ENCODE peak calls at places on chromosomes 3 and 15, in ten cellular contexts. One of them, this sample, is unnamed.

GRCh38 chr3:39097716-39098472 is 9.5 kb downstream of the GORASP1 start:
- DNase-seq in stimulated activated CD8-positive, alpha-beta memory T cell treated with anti-CD3 and anti-CD28 coated beads, Interleukin-2, amount 100 ng/mL, for 1 hour: no peak
- DNase-seq in spleen: no peak
- DNase-seq in activated gamma-delta T cell treated with anti-CD3 and anti-CD28 coated beads, Interleukin-2, amount 50 U/mL, for 16 hours: no peak
- DNase-seq in stimulated activated CD4-positive, alpha-beta T cell treated with anti-CD3 and anti-CD28 coated beads, Interleukin-12 subunit alpha, Interleukin-12 subunit beta, amount 100 ng/mL, for 4 hours: no peak
- DNase-seq in astrocyte of the spinal cord: no peak
- DNase-seq in SJCRH30: no peak
- DNase-seq in KBM-7: no peak
- DNase-seq in BJ: no peak
- DNase-seq in activated CD8-positive, alpha-beta memory T cell treated with anti-CD3 and anti-CD28 coated beads for 24 hours: no peak
- DNase-seq in this sample: no peak

GRCh38 chr15:90749754-90750153 is 32.6 kb downstream of the BLM start:
- DNase-seq in stimulated activated CD8-positive, alpha-beta memory T cell treated with anti-CD3 and anti-CD28 coated beads, Interleukin-2, amount 100 ng/mL, for 1 hour: no peak
- DNase-seq in spleen: no peak
- DNase-seq in activated gamma-delta T cell treated with anti-CD3 and anti-CD28 coated beads, Interleukin-2, amount 50 U/mL, for 16 hours: no peak
- DNase-seq in stimulated activated CD4-positive, alpha-beta T cell treated with anti-CD3 and anti-CD28 coated beads, Interleukin-12 subunit alpha, Interleukin-12 subunit beta, amount 100 ng/mL, for 4 hours: no peak
- DNase-seq in astrocyte of the spinal cord: peak; percentile 14
- DNase-seq in SJCRH30: no peak
- DNase-seq in KBM-7: no peak
- DNase-seq in BJ: no peak
- DNase-seq in activated CD8-positive, alpha-beta memory T cell treated with anti-CD3 and anti-CD28 coated beads for 24 hours: no peak
- DNase-seq in this sample: no peak

GRCh38 chr15:55823191-55823670 is 80.3 kb upstream of the PRTG start:
- DNase-seq in stimulated activated CD8-positive, alpha-beta memory T cell treated with anti-CD3 and anti-CD28 coated beads, Interleukin-2, amount 100 ng/mL, for 1 hour: no peak
- DNase-seq in spleen: no peak
- DNase-seq in activated gamma-delta T cell treated with anti-CD3 and anti-CD28 coated beads, Interleukin-2, amount 50 U/mL, for 16 hours: no peak
- DNase-seq in stimulated activated CD4-positive, alpha-beta T cell treated with anti-CD3 and anti-CD28 coated beads, Interleukin-12 subunit alpha, Interleukin-12 subunit beta, amount 100 ng/mL, for 4 hours: no peak
- DNase-seq in astrocyte of the spinal cord: peak; percentile 90
- DNase-seq in SJCRH30: peak; percentile 31
- DNase-seq in KBM-7: peak; percentile 15
- DNase-seq in BJ: peak; percentile 46
- DNase-seq in activated CD8-positive, alpha-beta memory T cell treated with anti-CD3 and anti-CD28 coated beads for 24 hours: no peak
- DNase-seq in this sample: no peak

GRCh38 chr15:48333553-48333952 is 2.3 kb downstream of the DUT start:
- DNase-seq in stimulated activated CD8-positive, alpha-beta memory T cell treated with anti-CD3 and anti-CD28 coated beads, Interleukin-2, amount 100 ng/mL, for 1 hour: no peak
- DNase-seq in spleen: no peak
- DNase-seq in activated gamma-delta T cell treated with anti-CD3 and anti-CD28 coated beads, Interleukin-2, amount 50 U/mL, for 16 hours: no peak
- DNase-seq in stimulated activated CD4-positive, alpha-beta T cell treated with anti-CD3 and anti-CD28 coated beads, Interleukin-12 subunit alpha, Interleukin-12 subunit beta, amount 100 ng/mL, for 4 hours: no peak
- DNase-seq in astrocyte of the spinal cord: no peak
- DNase-seq in SJCRH30: no peak
- DNase-seq in KBM-7: no peak
- DNase-seq in BJ: no peak
- DNase-seq in activated CD8-positive, alpha-beta memory T cell treated with anti-CD3 and anti-CD28 coated beads for 24 hours: no peak
- DNase-seq in this sample: no peak

GRCh38 chr3:132253262-132253878 is 63.8 kb upstream of the ACP3 start:
- DNase-seq in stimulated activated CD8-positive, alpha-beta memory T cell treated with anti-CD3 and anti-CD28 coated beads, Interleukin-2, amount 100 ng/mL, for 1 hour: no peak
- DNase-seq in spleen: no peak
- DNase-seq in activated gamma-delta T cell treated with anti-CD3 and anti-CD28 coated beads, Interleukin-2, amount 50 U/mL, for 16 hours: no peak
- DNase-seq in stimulated activated CD4-positive, alpha-beta T cell treated with anti-CD3 and anti-CD28 coated beads, Interleukin-12 subunit alpha, Interleukin-12 subunit beta, amount 100 ng/mL, for 4 hours: no peak
- DNase-seq in astrocyte of the spinal cord: peak; percentile 78
- DNase-seq in SJCRH30: peak; percentile 54
- DNase-seq in KBM-7: peak; percentile 75
- DNase-seq in BJ: no peak
- DNase-seq in activated CD8-positive, alpha-beta memory T cell treated with anti-CD3 and anti-CD28 coated beads for 24 hours: no peak
- DNase-seq in this sample: no peak

GRCh38 chr3:195200010-195200822 is 70.7 kb downstream of the XXYLT1 start:
- DNase-seq in stimulated activated CD8-positive, alpha-beta memory T cell treated with anti-CD3 and anti-CD28 coated beads, Interleukin-2, amount 100 ng/mL, for 1 hour: no peak
- DNase-seq in spleen: no peak
- DNase-seq in activated gamma-delta T cell treated with anti-CD3 and anti-CD28 coated beads, Interleukin-2, amount 50 U/mL, for 16 hours: no peak
- DNase-seq in stimulated activated CD4-positive, alpha-beta T cell treated with anti-CD3 and anti-CD28 coated beads, Interleukin-12 subunit alpha, Interleukin-12 subunit beta, amount 100 ng/mL, for 4 hours: no peak
- DNase-seq in astrocyte of the spinal cord: no peak
- DNase-seq in SJCRH30: no peak
- DNase-seq in KBM-7: no peak
- DNase-seq in BJ: no peak
- DNase-seq in activated CD8-positive, alpha-beta memory T cell treated with anti-CD3 and anti-CD28 coated beads for 24 hours: peak; percentile 44
- DNase-seq in this sample: no peak

GRCh38 chr3:131033480-131034080 is 6.9 kb downstream of the NEK11 start:
- DNase-seq in stimulated activated CD8-positive, alpha-beta memory T cell treated with anti-CD3 and anti-CD28 coated beads, Interleukin-2, amount 100 ng/mL, for 1 hour: no peak
- DNase-seq in spleen: no peak
- DNase-seq in activated gamma-delta T cell treated with anti-CD3 and anti-CD28 coated beads, Interleukin-2, amount 50 U/mL, for 16 hours: no peak
- DNase-seq in stimulated activated CD4-positive, alpha-beta T cell treated with anti-CD3 and anti-CD28 coated beads, Interleukin-12 subunit alpha, Interleukin-12 subunit beta, amount 100 ng/mL, for 4 hours: no peak
- DNase-seq in astrocyte of the spinal cord: peak; percentile 69
- DNase-seq in SJCRH30: peak; percentile 72
- DNase-seq in KBM-7: peak; percentile 68
- DNase-seq in BJ: no peak
- DNase-seq in activated CD8-positive, alpha-beta memory T cell treated with anti-CD3 and anti-CD28 coated beads for 24 hours: no peak
- DNase-seq in this sample: no peak

GRCh38 chr3:180290300-180290699 is 253.6 kb upstream of the PEX5L start:
- DNase-seq in stimulated activated CD8-positive, alpha-beta memory T cell treated with anti-CD3 and anti-CD28 coated beads, Interleukin-2, amount 100 ng/mL, for 1 hour: no peak
- DNase-seq in spleen: no peak
- DNase-seq in activated gamma-delta T cell treated with anti-CD3 and anti-CD28 coated beads, Interleukin-2, amount 50 U/mL, for 16 hours: no peak
- DNase-seq in stimulated activated CD4-positive, alpha-beta T cell treated with anti-CD3 and anti-CD28 coated beads, Interleukin-12 subunit alpha, Interleukin-12 subunit beta, amount 100 ng/mL, for 4 hours: no peak
- DNase-seq in astrocyte of the spinal cord: no peak
- DNase-seq in SJCRH30: no peak
- DNase-seq in KBM-7: no peak
- DNase-seq in BJ: no peak
- DNase-seq in activated CD8-positive, alpha-beta memory T cell treated with anti-CD3 and anti-CD28 coated beads for 24 hours: no peak
- DNase-seq in this sample: no peak

GRCh38 chr3:61807865-61808276 is 246.5 kb downstream of the PTPRG start:
- DNase-seq in stimulated activated CD8-positive, alpha-beta memory T cell treated with anti-CD3 and anti-CD28 coated beads, Interleukin-2, amount 100 ng/mL, for 1 hour: no peak
- DNase-seq in spleen: no peak
- DNase-seq in activated gamma-delta T cell treated with anti-CD3 and anti-CD28 coated beads, Interleukin-2, amount 50 U/mL, for 16 hours: no peak
- DNase-seq in stimulated activated CD4-positive, alpha-beta T cell treated with anti-CD3 and anti-CD28 coated beads, Interleukin-12 subunit alpha, Interleukin-12 subunit beta, amount 100 ng/mL, for 4 hours: no peak
- DNase-seq in astrocyte of the spinal cord: peak; percentile 43
- DNase-seq in SJCRH30: peak; percentile 40
- DNase-seq in KBM-7: no peak
- DNase-seq in BJ: peak; percentile 24
- DNase-seq in activated CD8-positive, alpha-beta memory T cell treated with anti-CD3 and anti-CD28 coated beads for 24 hours: no peak
- DNase-seq in this sample: no peak

GRCh38 chr15:57947781-57948180 is 117.7 kb downstream of the ALDH1A2 start:
- DNase-seq in stimulated activated CD8-positive, alpha-beta memory T cell treated with anti-CD3 and anti-CD28 coated beads, Interleukin-2, amount 100 ng/mL, for 1 hour: no peak
- DNase-seq in spleen: no peak
- DNase-seq in activated gamma-delta T cell treated with anti-CD3 and anti-CD28 coated beads, Interleukin-2, amount 50 U/mL, for 16 hours: no peak
- DNase-seq in stimulated activated CD4-positive, alpha-beta T cell treated with anti-CD3 and anti-CD28 coated beads, Interleukin-12 subunit alpha, Interleukin-12 subunit beta, amount 100 ng/mL, for 4 hours: no peak
- DNase-seq in astrocyte of the spinal cord: peak; percentile 6
- DNase-seq in SJCRH30: no peak
- DNase-seq in KBM-7: no peak
- DNase-seq in BJ: no peak
- DNase-seq in activated CD8-positive, alpha-beta memory T cell treated with anti-CD3 and anti-CD28 coated beads for 24 hours: no peak
- DNase-seq in this sample: no peak

GRCh38 chr3:65587650-65588439 is 450.9 kb downstream of the MAGI1 start:
- DNase-seq in stimulated activated CD8-positive, alpha-beta memory T cell treated with anti-CD3 and anti-CD28 coated beads, Interleukin-2, amount 100 ng/mL, for 1 hour: no peak
- DNase-seq in spleen: no peak
- DNase-seq in activated gamma-delta T cell treated with anti-CD3 and anti-CD28 coated beads, Interleukin-2, amount 50 U/mL, for 16 hours: no peak
- DNase-seq in stimulated activated CD4-positive, alpha-beta T cell treated with anti-CD3 and anti-CD28 coated beads, Interleukin-12 subunit alpha, Interleukin-12 subunit beta, amount 100 ng/mL, for 4 hours: no peak
- DNase-seq in astrocyte of the spinal cord: no peak
- DNase-seq in SJCRH30: no peak
- DNase-seq in KBM-7: no peak
- DNase-seq in BJ: no peak
- DNase-seq in activated CD8-positive, alpha-beta memory T cell treated with anti-CD3 and anti-CD28 coated beads for 24 hours: no peak
- DNase-seq in this sample: no peak

GRCh38 chr3:61901986-61902385 is 340.6 kb downstream of the PTPRG start:
- DNase-seq in stimulated activated CD8-positive, alpha-beta memory T cell treated with anti-CD3 and anti-CD28 coated beads, Interleukin-2, amount 100 ng/mL, for 1 hour: no peak
- DNase-seq in spleen: no peak
- DNase-seq in activated gamma-delta T cell treated with anti-CD3 and anti-CD28 coated beads, Interleukin-2, amount 50 U/mL, for 16 hours: no peak
- DNase-seq in stimulated activated CD4-positive, alpha-beta T cell treated with anti-CD3 and anti-CD28 coated beads, Interleukin-12 subunit alpha, Interleukin-12 subunit beta, amount 100 ng/mL, for 4 hours: no peak
- DNase-seq in astrocyte of the spinal cord: no peak
- DNase-seq in SJCRH30: no peak
- DNase-seq in KBM-7: no peak
- DNase-seq in BJ: no peak
- DNase-seq in activated CD8-positive, alpha-beta memory T cell treated with anti-CD3 and anti-CD28 coated beads for 24 hours: no peak
- DNase-seq in this sample: no peak